ENCODE peak calls at places on chromosomes 3 and 15, in four cellular contexts. S is brain microvascular endothelial cell, X is GM19239, D is HT1080. Z is an unnamed sample.

GRCh38 chr3:7328339-7328738 is 467.4 kb downstream of the GRM7 start:
- DNase-seq in X (no peak), D (no peak), S (no peak), Z (no peak)

GRCh38 chr3:188123170-188123920 is 30.6 kb upstream of the LPP start:
- DNase-seq in D (peak), S (no peak), X (no peak), Z (no peak)

GRCh38 chr15:98853161-98853560 is 154.4 kb downstream of the PGPEP1L start:
- DNase-seq in S (peak), X (no peak), D (peak), Z (peak)

GRCh38 chr3:44237665-44238064 is 4.0 kb upstream of the TOPAZ1 start:
- DNase-seq in S (no peak), X (no peak), D (no peak), Z (no peak)

GRCh38 chr3:89221913-89222312 is 114.5 kb downstream of the EPHA3 start:
- DNase-seq in S (no peak), D (no peak), X (no peak), Z (no peak)

GRCh38 chr3:134216206-134216764 is 34.4 kb downstream of the RYK start:
- DNase-seq in D (no peak), S (no peak), X (no peak), Z (no peak)

GRCh38 chr15:36590838-36591237 is 11.4 kb downstream of the CDIN1 start:
- DNase-seq in X (no peak), D (peak), S (peak), Z (no peak)

GRCh38 chr3:188595890-188596376 is 442.0 kb downstream of the LPP start:
- DNase-seq in X (no peak), D (peak), S (no peak), Z (peak)

GRCh38 chr15:74174216-74174965 is 881 bp downstream of the ISLR start:
- DNase-seq in D (no peak), S (no peak), X (no peak), Z (no peak)

GRCh38 chr15:40481671-40482070 is 10.9 kb downstream of the CHST14 start:
- DNase-seq in X (no peak), D (no peak), S (no peak), Z (no peak)

GRCh38 chr3:157551961-157552360 is 48.7 kb upstream of the VEPH1 start:
- DNase-seq in X (no peak), D (no peak), S (no peak), Z (no peak)

GRCh38 chr15:29050870-29051269 is 165.1 kb downstream of the APBA2 start:
- DNase-seq in S (peak), X (no peak), D (no peak), Z (no peak)

GRCh38 chr3:25455316-25456232 is 27.5 kb downstream of the RARB start:
- DNase-seq in S (peak), X (no peak), D (no peak), Z (peak)

GRCh38 chr15:77037475-77038209 is 33.3 kb downstream of the TSPAN3 start:
- DNase-seq in S (no peak), D (no peak), X (no peak), Z (no peak)

GRCh38 chr15:67824900-67825879 is at the start of gene SKOR1:
- DNase-seq in S (peak), D (no peak), X (no peak), Z (no peak)

GRCh38 chr3:174821477-174821876 is 37.7 kb upstream of the NAALADL2 start:
- DNase-seq in S (peak), D (no peak), X (no peak), Z (no peak)

GRCh38 chr3:29064085-29064484 is 216.8 kb upstream of the RBMS3 start:
- DNase-seq in S (no peak), X (no peak), D (peak), Z (no peak)

GRCh38 chr3:114418724-114419543 is 125.1 kb downstream of the TIGIT start:
- DNase-seq in S (peak), X (peak), D (peak), Z (peak)

GRCh38 chr3:134197681-134198261 is 52.9 kb downstream of the RYK start:
- DNase-seq in S (peak), X (peak), D (peak), Z (peak)

GRCh38 chr3:154615451-154615850 is 185.5 kb upstream of the GPR149 start:
- DNase-seq in D (no peak), S (no peak), X (no peak), Z (no peak)

GRCh38 chr15:51647128-51647562 is 24.6 kb upstream of the DMXL2 start:
- DNase-seq in X (no peak), S (peak), D (peak), Z (peak)

GRCh38 chr15:83449928-83450501 is 2.9 kb downstream of the SH3GL3 start:
- DNase-seq in S (no peak), X (no peak), D (no peak), Z (no peak)

GRCh38 chr3:4729061-4729973 is 236.2 kb downstream of the ITPR1 start:
- DNase-seq in X (no peak), D (no peak), S (no peak), Z (no peak)

GRCh38 chr3:162525791-162526190 is 1029.2 kb downstream of the OTOL1 start:
- DNase-seq in D (no peak), X (no peak), S (no peak), Z (no peak)

GRCh38 chr3:152315623-152316022 is 46.9 kb downstream of the MBNL1 start:
- DNase-seq in S (no peak), D (no peak), X (no peak), Z (no peak)

GRCh38 chr3:150736903-150737832 is 25.8 kb downstream of the SIAH2 start:
- DNase-seq in D (no peak), S (no peak), X (no peak), Z (no peak)

GRCh38 chr15:72604794-72605193 is 49.7 kb upstream of the GOLGA6B start:
- DNase-seq in S (no peak), D (no peak), X (no peak), Z (no peak)

GRCh38 chr3:119608591-119608990 is 10.9 kb downstream of the PLA1A start:
- DNase-seq in D (no peak), S (no peak), X (no peak), Z (no peak)

GRCh38 chr3:182621435-182622240 is 171.7 kb upstream of the ATP11B start:
- DNase-seq in S (no peak), X (no peak), D (no peak), Z (no peak)

GRCh38 chr15:55518009-55518408 is 10.0 kb upstream of the DNAAF4 start:
- DNase-seq in D (no peak), X (no peak), S (no peak), Z (no peak)

GRCh38 chr3:125403789-125404188 is 28.7 kb upstream of the ZNF148 start:
- DNase-seq in S (peak), D (peak), X (no peak), Z (no peak)

GRCh38 chr3:100756441-100756840 is 47.1 kb downstream of the TFG start:
- DNase-seq in D (no peak), X (no peak), S (no peak), Z (no peak)

GRCh38 chr3:164673738-164674137 is 404.6 kb downstream of the SI start:
- DNase-seq in X (no peak), D (no peak), S (no peak), Z (no peak)

GRCh38 chr3:23601020-23601822 is 204.5 kb upstream of the UBE2E1 start:
- DNase-seq in S (no peak), X (no peak), D (no peak), Z (no peak)

GRCh38 chr3:143849854-143850549 is 1.7 kb upstream of the SLC9A9 start:
- DNase-seq in D (peak), S (peak), X (no peak), Z (peak)

GRCh38 chr3:36679384-36680200 is 84.8 kb downstream of the DCLK3 start:
- DNase-seq in D (peak), X (no peak), S (peak), Z (no peak)

GRCh38 chr3:107738486-107739183 is 215.9 kb downstream of the BBX start:
- DNase-seq in S (no peak), D (no peak), X (no peak), Z (no peak)

GRCh38 chr3:127264292-127264691 is 23.6 kb downstream of the PRR20G start:
- DNase-seq in D (peak), S (no peak), X (no peak), Z (no peak)

Z was measured in NCI-H1694 treated with DMSO at 0.1 percent for 48 hours.